ENCODE peak calls at places on chromosomes 6 and 20, in six cellular contexts. T is HCT116, S is gastrocnemius medialis, D is IMR-90, Y is thyroid gland, R is A549. P is an unnamed sample.

GRCh38 chr6:40163924-40164323 is 229.7 kb upstream of the MOCS1 start:
- DNase-seq in T (no peak), S (no peak), Y (no peak), R (no peak), D (no peak), P (no peak)

GRCh38 chr6:15554728-15555100 is 108.1 kb downstream of the DTNBP1 start:
- DNase-seq in Y (no peak), R (no peak), T (no peak), D (no peak), S (no peak), P (no peak)

GRCh38 chr6:39062014-39062740 is 13.6 kb downstream of the GLP1R start:
- DNase-seq in D (no peak), Y (no peak), R (no peak), T (no peak), S (no peak), P (no peak)

GRCh38 chr6:111803384-111803783 is 69.9 kb downstream of the FYN start:
- DNase-seq in R (no peak), Y (no peak), D (no peak), S (no peak), T (no peak), P (no peak)

GRCh38 chr6:31035862-31036497 is 25.7 kb downstream of the MUC22 start:
- DNase-seq in Y (no peak), R (no peak), T (no peak), S (no peak), D (peak), P (no peak)

GRCh38 chr6:53011993-53012392 is 16.9 kb upstream of the GSTA4 start:
- DNase-seq in R (no peak), Y (no peak), S (no peak), T (no peak), D (peak), P (no peak)

GRCh38 chr20:10463622-10464021 is 28.5 kb downstream of the SLX4IP start:
- DNase-seq in T (no peak), Y (no peak), D (no peak), S (no peak), R (no peak), P (no peak)

GRCh38 chr6:84492246-84493135 is 265.0 kb upstream of the CEP162 start:
- DNase-seq in S (no peak), Y (no peak), D (no peak), T (no peak), R (no peak), P (no peak)

GRCh38 chr20:584375-585301 is 25.5 kb downstream of the TCF15 start:
- DNase-seq in T (peak), D (no peak), R (no peak), Y (no peak), S (no peak), P (no peak)

GRCh38 chr6:9507136-9507895 is 907.6 kb downstream of the TFAP2A start:
- DNase-seq in D (no peak), R (no peak), T (no peak), S (no peak), Y (no peak), P (no peak)

GRCh38 chr6:153162646-153163045 is 31.6 kb upstream of the RGS17 start:
- DNase-seq in D (peak), S (no peak), Y (no peak), T (no peak), R (no peak), P (no peak)

GRCh38 chr6:26743941-26744699 is 84.6 kb upstream of the ZNF322 start:
- DNase-seq in R (peak), D (no peak), T (no peak), S (no peak), Y (no peak), P (no peak)

GRCh38 chr6:157682856-157683481 is 140.1 kb upstream of the SNX9 start:
- DNase-seq in T (no peak), D (peak), R (peak), S (no peak), Y (no peak), P (no peak)

GRCh38 chr6:3259491-3259958 is 778 bp downstream of the PSMG4 start:
- DNase-seq in R (peak), T (no peak), D (peak), Y (peak), S (peak), P (no peak)

GRCh38 chr6:158014505-158015187 is 33.0 kb downstream of the SYNJ2 start:
- DNase-seq in S (no peak), Y (no peak), R (no peak), D (peak), T (no peak), P (no peak)

GRCh38 chr6:47098570-47098993 is 56.5 kb upstream of the ADGRF1 start:
- DNase-seq in S (peak), R (no peak), Y (no peak), T (no peak), D (peak), P (no peak)

GRCh38 chr6:96089173-96089572 is 73.4 kb downstream of the FUT9 start:
- DNase-seq in S (no peak), R (no peak), Y (no peak), T (peak), D (no peak), P (no peak)

DNA sequence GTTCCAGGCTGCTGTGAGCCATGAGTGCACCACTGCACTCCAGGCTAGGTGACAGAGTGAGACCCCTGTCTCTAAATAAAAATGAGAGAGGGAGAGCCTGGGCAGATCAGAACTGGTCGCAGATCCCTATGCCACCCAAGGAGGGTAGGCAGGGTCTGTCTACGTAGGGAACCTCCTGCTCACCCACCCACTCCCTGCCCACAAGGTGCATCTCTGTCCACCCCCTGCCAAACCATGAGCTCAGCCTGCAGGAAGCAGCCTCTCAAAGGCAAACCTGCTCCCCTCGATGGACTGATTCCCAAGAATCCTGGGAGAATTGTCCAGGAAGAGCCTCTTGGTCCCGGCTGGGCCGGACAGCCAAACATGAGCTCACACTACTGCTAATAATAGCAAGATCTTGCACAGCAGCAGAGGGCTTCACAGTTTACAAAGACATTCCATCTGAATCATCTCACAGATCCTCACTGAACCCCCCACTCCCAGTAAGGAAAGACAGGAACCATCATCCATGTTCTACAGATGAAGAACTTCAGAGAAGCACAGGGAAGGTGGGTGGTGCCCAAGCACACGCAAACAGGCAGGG is 27.8 kb upstream of the TLDC2 start:
- DNase-seq in T (no peak), R (no peak), Y (no peak), D (peak), S (peak), P (no peak)
- H3K27ac ChIP-seq in T (no peak), R (peak), Y (peak), D (peak), S (peak), P (peak)

DNA sequence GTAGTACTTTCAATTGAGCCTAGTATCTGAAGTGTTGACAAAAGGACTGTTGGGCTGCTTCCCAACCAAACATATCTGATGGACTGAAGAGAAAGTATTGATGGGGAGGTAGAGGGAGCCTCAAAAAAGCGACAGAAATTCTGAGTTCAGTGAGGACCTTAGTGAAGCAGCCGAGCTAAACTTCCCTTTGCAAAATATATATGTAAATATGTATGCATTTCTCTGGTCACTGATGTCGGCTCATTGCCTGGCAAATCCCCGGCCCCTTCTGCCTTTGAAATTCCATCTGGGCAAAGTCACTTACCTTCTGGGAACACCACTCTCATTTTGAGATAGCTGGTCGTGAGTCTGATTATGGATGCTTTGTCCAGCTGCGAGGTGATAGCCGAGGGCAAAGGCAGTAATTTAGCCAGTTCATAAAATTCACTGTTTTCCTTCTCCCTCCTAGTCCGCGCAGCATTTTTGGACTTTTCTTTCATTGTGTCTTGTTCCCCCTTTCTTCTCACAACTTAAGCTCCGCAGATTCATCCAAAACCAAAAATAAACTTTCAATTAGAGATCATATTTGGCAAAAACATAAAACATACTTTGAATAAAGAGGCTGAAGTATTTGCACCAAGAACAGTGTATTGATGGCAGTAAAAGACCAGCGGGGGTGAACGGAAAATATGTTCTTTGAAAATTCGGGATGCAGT is 1.6 kb downstream of the SIM1 start:
- DNase-seq in S (no peak), T (no peak), Y (no peak), R (no peak), D (no peak), P (no peak)
- H3K4me3 ChIP-seq in S (no peak), T (no peak), Y (no peak), R (no peak), D (no peak), P (no peak)

GRCh38 chr6:134379086-134379485 is 61.2 kb upstream of the SGK1 start:
- DNase-seq in Y (peak), S (no peak), D (no peak), R (no peak), T (peak), P (no peak)
- TF ChIP-seq POLR2A in Y (no peak), S (no peak), D (no peak), R (no peak), T (no peak), P (no peak)

GRCh38 chr20:62876826-62877728 is 15.5 kb upstream of the TCFL5 start:
- DNase-seq in Y (peak), S (no peak), D (no peak), T (no peak), R (no peak), P (no peak)

GRCh38 chr20:62880147-62880934 is 18.7 kb upstream of the TCFL5 start:
- DNase-seq in D (no peak), Y (no peak), T (no peak), R (no peak), S (no peak), P (no peak)

GRCh38 chr20:62879275-62880146 is 17.9 kb upstream of the TCFL5 start:
- DNase-seq in D (no peak), Y (no peak), R (no peak), S (no peak), T (no peak), P (no peak)

GRCh38 chr20:62876441-62876825 is 14.8 kb upstream of the TCFL5 start:
- DNase-seq in S (no peak), Y (no peak), D (no peak), R (no peak), T (no peak), P (no peak)

DNA sequence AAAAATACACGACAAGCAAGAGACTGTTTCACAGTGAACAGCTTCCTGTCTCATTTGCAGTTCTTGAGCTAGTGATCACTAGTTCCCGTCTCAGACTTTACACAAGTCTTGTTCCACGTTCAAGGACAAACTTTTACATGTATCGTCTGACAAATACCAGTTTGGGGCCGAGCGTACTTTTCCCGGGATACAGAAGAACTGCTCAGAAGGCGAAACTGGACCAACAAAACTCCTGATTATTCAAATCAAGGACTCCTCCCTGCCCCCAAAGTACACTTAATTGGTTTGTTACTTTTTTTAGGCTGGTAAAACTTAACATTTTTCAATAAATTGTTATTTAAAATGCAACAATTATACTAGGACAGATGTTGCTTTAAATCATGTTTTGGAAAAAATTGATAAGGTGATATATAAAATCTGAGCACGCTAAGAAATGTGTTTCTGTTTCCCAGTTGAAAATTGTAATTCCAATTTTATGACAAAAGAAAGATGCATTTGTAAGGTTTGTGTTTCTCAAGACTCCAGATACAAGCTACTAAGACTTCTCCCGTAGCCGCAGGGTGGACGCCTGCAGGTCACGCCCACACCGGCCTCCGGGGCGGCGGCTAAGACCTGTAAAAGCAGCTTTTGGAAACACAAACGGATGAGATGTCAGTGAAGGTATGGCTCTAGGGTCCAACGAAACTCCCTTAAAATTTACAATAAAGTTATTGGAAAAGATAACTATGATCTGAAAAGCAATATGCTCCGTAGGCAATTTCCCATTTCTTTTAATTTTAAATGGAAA is 16.8 kb upstream of the TCFL5 start:
- DNase-seq in R (no peak), T (no peak), Y (no peak), D (no peak), S (no peak), P (no peak)
- H3K27ac ChIP-seq in R (no peak), T (no peak), Y (no peak), D (no peak), S (no peak), P (no peak)

GRCh38 chr6:108002365-108003221 is 44.6 kb upstream of the SEC63 start:
- DNase-seq in Y (no peak), R (peak), D (peak), S (no peak), T (no peak), P (no peak)
- H3K4me3 ChIP-seq in Y (no peak), R (no peak), D (no peak), S (no peak), T (no peak), P (no peak)

GRCh38 chr6:27814665-27815424 is 97.4 kb downstream of the OR2B2 start:
- DNase-seq in S (no peak), Y (peak), R (no peak), T (peak), D (peak), P (no peak)
- TF ChIP-seq POLR2A in S (peak), Y (no peak), R (peak), T (peak), D (peak), P (peak)

DNA sequence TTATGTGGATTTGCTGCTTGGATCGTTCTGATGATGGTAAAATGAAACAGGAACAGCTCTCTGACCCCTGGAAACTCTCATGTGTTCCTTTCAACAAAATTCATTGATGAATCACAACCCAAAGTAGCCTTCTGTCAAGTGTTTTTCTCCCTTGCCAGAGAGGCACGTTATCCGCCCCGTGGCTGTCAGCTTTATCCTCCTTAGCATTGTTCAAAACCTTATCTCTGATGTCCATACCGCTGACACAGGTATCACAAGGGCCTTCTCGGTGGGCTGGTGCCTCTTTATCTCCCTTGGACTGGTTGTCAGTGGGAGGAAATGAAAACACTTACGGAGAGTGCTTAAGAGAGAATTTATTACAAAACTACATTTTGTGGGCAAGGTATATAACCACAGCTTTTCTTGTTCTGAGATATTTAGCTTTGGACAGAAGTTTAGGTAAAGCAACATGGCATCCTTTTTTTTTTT is 84.9 kb downstream of the TIAM2 start:
- DNase-seq in R (no peak), T (no peak), Y (no peak), S (no peak), D (no peak), P (no peak)
- H3K27ac ChIP-seq in R (no peak), T (no peak), Y (no peak), S (no peak), D (no peak), P (no peak)

DNA sequence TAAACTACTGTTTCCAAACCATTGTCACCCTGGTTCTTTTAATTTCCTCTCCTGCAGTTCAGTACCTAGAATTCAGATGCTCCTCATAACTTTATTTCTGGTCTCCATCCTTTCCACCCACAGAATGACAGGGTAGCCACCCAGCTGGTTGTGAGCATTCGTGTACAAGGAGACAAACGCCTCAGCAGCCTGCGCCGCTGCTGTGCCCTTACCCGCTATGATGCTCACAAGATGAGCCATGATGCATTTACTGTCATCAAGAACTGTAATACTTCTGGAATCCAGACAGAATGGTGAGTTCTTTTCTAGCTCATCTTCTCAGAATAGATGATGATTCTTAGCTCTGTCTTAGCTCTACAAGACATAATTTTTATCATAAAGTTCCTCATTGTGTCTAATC is 18.6 kb downstream of the GTPBP2 start:
- DNase-seq in S (no peak), D (peak), Y (no peak), T (no peak), R (no peak), P (no peak)
- H3K4me3 ChIP-seq in S (no peak), D (no peak), Y (no peak), T (no peak), R (no peak), P (no peak)

GRCh38 chr6:36441307-36441894 is 1.3 kb downstream of the PXT1 start:
- DNase-seq in S (peak), R (peak), Y (peak), T (peak), D (peak), P (peak)
- TF ChIP-seq POLR2A in S (peak), R (no peak), Y (no peak), T (peak), D (peak), P (no peak)

DNA sequence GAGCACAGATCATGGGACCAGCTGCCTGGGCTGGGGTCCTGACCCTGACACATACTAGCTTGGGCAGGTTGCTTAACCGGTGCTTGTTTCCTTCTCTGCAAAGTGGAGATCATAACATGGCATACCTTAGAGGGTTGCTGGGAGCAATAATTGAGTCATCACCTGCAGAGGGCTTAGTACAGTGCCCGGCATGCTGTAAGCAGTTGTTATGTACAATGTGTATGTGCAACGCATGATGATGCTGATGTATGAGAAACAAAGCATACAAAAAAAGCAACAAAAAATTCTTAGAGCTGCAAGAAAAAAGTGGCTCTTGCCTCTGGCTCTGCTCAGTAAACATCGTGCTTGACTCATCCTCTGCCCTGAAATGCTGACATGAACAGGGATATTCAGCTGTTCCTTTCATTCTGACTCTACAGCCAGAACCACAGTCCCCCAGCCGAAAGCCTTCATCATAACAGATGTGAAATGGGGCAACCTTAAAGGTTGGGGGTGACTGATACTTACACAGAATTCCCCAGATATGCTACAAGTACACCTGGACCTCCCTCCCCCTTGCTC is 91.7 kb downstream of the CLIC5 start:
- DNase-seq in T (no peak), D (peak), S (no peak), Y (no peak), R (no peak), P (no peak)
- H3K27ac ChIP-seq in T (no peak), D (no peak), S (no peak), Y (no peak), R (no peak), P (no peak)

P was measured in esophagus squamous epithelium.